ENCODE peak calls at places on chromosome 7, in five cellular contexts. One of them, this sample, is unnamed.

GRCh38 chr7:36283711-36284130 is 105.9 kb upstream of the ANLN start:
- DNase-seq in BJ: no peak
- DNase-seq in cardiac fibroblast: no peak
- DNase-seq in endodermal cell: peak
- DNase-seq in SK-N-SH: no peak
- DNase-seq in this sample: peak

GRCh38 chr7:103317009-103317408 is 19.8 kb downstream of the PMPCB start:
- DNase-seq in endodermal cell: no peak
- DNase-seq in SK-N-SH: no peak
- DNase-seq in cardiac fibroblast: no peak
- DNase-seq in BJ: no peak
- DNase-seq in this sample: no peak

GRCh38 chr7:70042533-70042932 is 444.3 kb downstream of the AUTS2 start:
- DNase-seq in endodermal cell: no peak
- DNase-seq in BJ: no peak
- DNase-seq in SK-N-SH: peak
- DNase-seq in cardiac fibroblast: peak
- DNase-seq in this sample: no peak

GRCh38 chr7:128247640-128248194 is 6.6 kb downstream of the LEP start:
- DNase-seq in endodermal cell: no peak
- DNase-seq in cardiac fibroblast: peak
- DNase-seq in BJ: no peak
- DNase-seq in SK-N-SH: no peak
- DNase-seq in this sample: no peak

GRCh38 chr7:30896041-30896440 is 15.6 kb upstream of the AQP1 start:
- DNase-seq in SK-N-SH: no peak
- DNase-seq in cardiac fibroblast: peak
- DNase-seq in endodermal cell: no peak
- DNase-seq in BJ: no peak
- DNase-seq in this sample: no peak

GRCh38 chr7:105719395-105719794 is 138.1 kb upstream of the EFCAB10 start:
- DNase-seq in SK-N-SH: no peak
- DNase-seq in BJ: no peak
- DNase-seq in endodermal cell: no peak
- DNase-seq in cardiac fibroblast: no peak
- DNase-seq in this sample: no peak

GRCh38 chr7:73977626-73978618 is 50.1 kb upstream of the ELN start:
- DNase-seq in endodermal cell: peak
- DNase-seq in cardiac fibroblast: no peak
- DNase-seq in SK-N-SH: peak
- DNase-seq in BJ: no peak
- DNase-seq in this sample: no peak

GRCh38 chr7:92797693-92798092 is 38.7 kb downstream of the CDK6 start:
- DNase-seq in endodermal cell: no peak
- DNase-seq in SK-N-SH: no peak
- DNase-seq in cardiac fibroblast: no peak
- DNase-seq in BJ: no peak
- DNase-seq in this sample: no peak

GRCh38 chr7:157021071-157021891 is 10.8 kb upstream of the MNX1 start:
- DNase-seq in SK-N-SH: peak
- DNase-seq in BJ: no peak
- DNase-seq in cardiac fibroblast: no peak
- DNase-seq in endodermal cell: peak
- DNase-seq in this sample: no peak

GRCh38 chr7:47453093-47454056 is 128.5 kb downstream of the TNS3 start:
- DNase-seq in BJ: peak
- DNase-seq in endodermal cell: peak
- DNase-seq in cardiac fibroblast: peak
- DNase-seq in SK-N-SH: no peak
- DNase-seq in this sample: no peak

GRCh38 chr7:83976302-83976701 is 218.3 kb downstream of the SEMA3A start:
- DNase-seq in SK-N-SH: peak
- DNase-seq in BJ: no peak
- DNase-seq in cardiac fibroblast: peak
- DNase-seq in endodermal cell: no peak
- DNase-seq in this sample: no peak

GRCh38 chr7:101814081-101814995 is 3.1 kb upstream of the CUX1 start:
- DNase-seq in SK-N-SH: peak
- DNase-seq in cardiac fibroblast: peak
- DNase-seq in endodermal cell: peak
- DNase-seq in BJ: no peak
- DNase-seq in this sample: peak

GRCh38 chr7:55185321-55185802 is 166.5 kb downstream of the EGFR start:
- DNase-seq in SK-N-SH: no peak
- DNase-seq in cardiac fibroblast: no peak
- DNase-seq in BJ: no peak
- DNase-seq in endodermal cell: no peak
- DNase-seq in this sample: no peak

GRCh38 chr7:25391295-25391861 is 163.1 kb upstream of the NPVF start:
- DNase-seq in cardiac fibroblast: peak
- DNase-seq in SK-N-SH: peak
- DNase-seq in BJ: no peak
- DNase-seq in endodermal cell: no peak
- DNase-seq in this sample: no peak

GRCh38 chr7:155395176-155395797 is 62.6 kb upstream of the EN2 start:
- DNase-seq in cardiac fibroblast: no peak
- DNase-seq in endodermal cell: no peak
- DNase-seq in SK-N-SH: peak
- DNase-seq in BJ: no peak
- DNase-seq in this sample: no peak

GRCh38 chr7:68317476-68317875 is 1280.8 kb upstream of the AUTS2 start:
- DNase-seq in endodermal cell: no peak
- DNase-seq in cardiac fibroblast: no peak
- DNase-seq in SK-N-SH: no peak
- DNase-seq in BJ: no peak
- DNase-seq in this sample: no peak

GRCh38 chr7:18792866-18793595 is 297.5 kb downstream of the HDAC9 start:
- DNase-seq in endodermal cell: no peak
- DNase-seq in BJ: no peak
- DNase-seq in SK-N-SH: no peak
- DNase-seq in cardiac fibroblast: peak
- DNase-seq in this sample: no peak

GRCh38 chr7:75993689-75994387 is 557 bp downstream of the TMEM120A start:
- DNase-seq in cardiac fibroblast: peak
- DNase-seq in BJ: no peak
- DNase-seq in endodermal cell: peak
- DNase-seq in SK-N-SH: peak
- DNase-seq in this sample: no peak

GRCh38 chr7:45402480-45403218 is 171.5 kb upstream of the ADCY1 start:
- DNase-seq in cardiac fibroblast: peak
- DNase-seq in BJ: no peak
- DNase-seq in endodermal cell: no peak
- DNase-seq in SK-N-SH: no peak
- DNase-seq in this sample: no peak

GRCh38 chr7:71637578-71637977 is 505.6 kb downstream of the GALNT17 start:
- DNase-seq in cardiac fibroblast: peak
- DNase-seq in BJ: no peak
- DNase-seq in SK-N-SH: no peak
- DNase-seq in endodermal cell: no peak
- DNase-seq in this sample: no peak

GRCh38 chr7:109879429-109879828 is 1211.5 kb upstream of the LRRN3 start:
- DNase-seq in BJ: no peak
- DNase-seq in endodermal cell: no peak
- DNase-seq in cardiac fibroblast: no peak
- DNase-seq in SK-N-SH: no peak
- DNase-seq in this sample: no peak

GRCh38 chr7:93211228-93211818 is 14.9 kb downstream of the HEPACAM2 start:
- DNase-seq in SK-N-SH: no peak
- DNase-seq in cardiac fibroblast: no peak
- DNase-seq in BJ: no peak
- DNase-seq in endodermal cell: no peak
- DNase-seq in this sample: no peak

GRCh38 chr7:106678795-106679152 is 17.8 kb upstream of the CCDC71L start:
- DNase-seq in SK-N-SH: no peak
- DNase-seq in BJ: no peak
- DNase-seq in cardiac fibroblast: no peak
- DNase-seq in endodermal cell: no peak
- DNase-seq in this sample: no peak

GRCh38 chr7:47878662-47879061 is 69.6 kb downstream of the PKD1L1 start:
- DNase-seq in endodermal cell: no peak
- DNase-seq in cardiac fibroblast: no peak
- DNase-seq in SK-N-SH: peak
- DNase-seq in BJ: no peak
- DNase-seq in this sample: no peak

GRCh38 chr7:155184923-155185322 is 112.8 kb upstream of the INSIG1 start:
- DNase-seq in cardiac fibroblast: no peak
- DNase-seq in endodermal cell: peak
- DNase-seq in BJ: no peak
- DNase-seq in SK-N-SH: no peak
- DNase-seq in this sample: no peak

GRCh38 chr7:109915670-109916069 is 1175.3 kb upstream of the LRRN3 start:
- DNase-seq in endodermal cell: no peak
- DNase-seq in SK-N-SH: no peak
- DNase-seq in cardiac fibroblast: no peak
- DNase-seq in BJ: no peak
- DNase-seq in this sample: no peak

GRCh38 chr7:22563115-22563514 is 63.1 kb upstream of the STEAP1B start:
- DNase-seq in BJ: no peak
- DNase-seq in cardiac fibroblast: no peak
- DNase-seq in endodermal cell: peak
- DNase-seq in SK-N-SH: no peak
- DNase-seq in this sample: no peak

GRCh38 chr7:140229591-140230516 is 53.1 kb upstream of the KDM7A start:
- DNase-seq in SK-N-SH: no peak
- DNase-seq in endodermal cell: peak
- DNase-seq in cardiac fibroblast: no peak
- DNase-seq in BJ: no peak
- DNase-seq in this sample: peak

GRCh38 chr7:37052673-37053072 is 328.4 kb upstream of the AOAH start:
- DNase-seq in BJ: no peak
- DNase-seq in cardiac fibroblast: peak
- DNase-seq in SK-N-SH: no peak
- DNase-seq in endodermal cell: peak
- DNase-seq in this sample: no peak

GRCh38 chr7:14988941-14989340 is 86.4 kb upstream of the DGKB start:
- DNase-seq in BJ: no peak
- DNase-seq in endodermal cell: no peak
- DNase-seq in SK-N-SH: peak
- DNase-seq in cardiac fibroblast: no peak
- DNase-seq in this sample: no peak

GRCh38 chr7:107078517-107078966 is 34.0 kb downstream of the PRKAR2B start:
- DNase-seq in cardiac fibroblast: peak
- DNase-seq in SK-N-SH: peak
- DNase-seq in endodermal cell: peak
- DNase-seq in BJ: no peak
- DNase-seq in this sample: no peak

DNA sequence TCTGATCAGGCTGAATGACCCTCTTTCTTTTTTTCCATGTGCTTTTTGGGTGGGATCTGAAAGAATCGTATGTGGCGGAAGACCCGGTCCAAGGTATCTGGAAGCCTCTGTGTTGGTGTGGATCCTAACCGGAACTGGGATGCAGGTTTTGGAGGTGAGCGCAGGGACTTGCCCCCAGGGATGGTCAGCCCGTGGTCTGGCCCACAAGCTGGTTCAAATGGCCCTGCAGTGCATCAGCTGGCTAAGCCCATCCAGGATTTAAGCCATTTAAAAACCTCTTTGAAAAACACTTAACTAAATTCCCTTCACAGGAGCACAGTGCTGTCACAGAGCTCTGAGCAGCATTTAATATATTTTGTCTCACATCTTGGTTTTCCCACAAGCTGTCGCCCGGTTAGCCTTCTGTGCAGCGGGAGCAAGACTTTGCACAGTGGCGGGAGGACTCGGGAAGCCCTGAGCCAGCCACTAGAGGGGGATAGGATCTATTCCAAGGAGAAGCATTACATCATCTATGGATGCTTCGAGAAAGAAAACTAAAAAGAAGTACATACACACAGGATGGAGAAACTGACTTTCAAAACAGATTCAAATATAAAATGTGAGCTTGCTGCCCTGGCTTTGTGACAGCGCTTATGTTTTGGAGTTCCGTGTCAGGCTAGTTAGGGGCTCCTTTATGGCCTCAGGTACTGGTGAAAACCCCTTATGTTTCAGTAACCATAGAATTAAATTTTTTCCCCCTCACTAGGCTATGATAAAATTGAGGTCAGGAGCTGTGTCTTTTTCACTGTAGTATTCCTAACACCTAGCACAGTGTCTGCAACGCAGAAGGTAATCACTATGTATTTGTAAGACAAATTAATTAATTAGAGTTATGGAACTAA is 11.3 kb downstream of the CPA2 start:
- DNase-seq in BJ: no peak
- DNase-seq in SK-N-SH: peak
- DNase-seq in endodermal cell: peak
- DNase-seq in cardiac fibroblast: peak
- DNase-seq in this sample: no peak
- TF ChIP-seq CTCF in BJ: peak
- TF ChIP-seq CTCF in SK-N-SH: peak
- TF ChIP-seq CTCF in endodermal cell: peak
- TF ChIP-seq CTCF in cardiac fibroblast: peak
- TF ChIP-seq CTCF in this sample: no peak

DNA sequence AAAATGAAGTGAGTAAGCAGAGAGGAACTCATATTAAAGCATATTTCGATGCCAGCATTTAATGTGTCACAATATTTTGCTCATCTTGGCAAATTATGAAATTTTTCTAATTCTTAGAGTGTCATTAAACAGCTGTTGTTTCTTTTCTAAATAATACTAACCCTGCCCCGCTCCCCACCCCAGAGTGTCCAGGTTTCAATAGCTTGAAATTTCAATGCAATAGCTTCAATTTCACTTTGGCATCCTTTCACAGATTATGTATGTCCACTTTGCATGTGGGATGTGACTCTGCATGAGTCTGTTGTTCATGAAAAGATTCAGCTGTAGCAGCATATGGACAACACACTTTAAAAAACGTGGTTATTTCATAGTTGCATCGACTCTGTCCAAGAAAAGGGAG is 64.9 kb upstream of the CREB5 start:
- DNase-seq in endodermal cell: no peak
- DNase-seq in BJ: peak
- DNase-seq in cardiac fibroblast: peak
- DNase-seq in SK-N-SH: no peak
- DNase-seq in this sample: no peak
- H3K4me3 ChIP-seq in endodermal cell: no peak
- H3K4me3 ChIP-seq in BJ: no peak
- H3K4me3 ChIP-seq in cardiac fibroblast: no peak
- H3K4me3 ChIP-seq in SK-N-SH: no peak
- H3K4me3 ChIP-seq in this sample: no peak

GRCh38 chr7:148939128-148939747 is 55.1 kb upstream of the EZH2 start:
- DNase-seq in endodermal cell: no peak
- DNase-seq in cardiac fibroblast: no peak
- DNase-seq in BJ: no peak
- DNase-seq in SK-N-SH: no peak
- DNase-seq in this sample: no peak

GRCh38 chr7:148940702-148941597 is 56.9 kb upstream of the EZH2 start:
- DNase-seq in cardiac fibroblast: peak
- DNase-seq in SK-N-SH: peak
- DNase-seq in endodermal cell: peak
- DNase-seq in BJ: peak
- DNase-seq in this sample: peak

GRCh38 chr7:148944935-148945934 is 61.1 kb upstream of the EZH2 start:
- DNase-seq in SK-N-SH: no peak
- DNase-seq in endodermal cell: no peak
- DNase-seq in BJ: no peak
- DNase-seq in cardiac fibroblast: peak
- DNase-seq in this sample: no peak

GRCh38 chr7:148941598-148942280 is 57.6 kb upstream of the EZH2 start:
- DNase-seq in SK-N-SH: peak
- DNase-seq in cardiac fibroblast: peak
- DNase-seq in endodermal cell: peak
- DNase-seq in BJ: no peak
- DNase-seq in this sample: no peak
- TF ChIP-seq CTCF in SK-N-SH: peak
- TF ChIP-seq CTCF in cardiac fibroblast: peak
- TF ChIP-seq CTCF in endodermal cell: peak
- TF ChIP-seq CTCF in BJ: peak
- TF ChIP-seq CTCF in this sample: peak

GRCh38 chr7:515628-516027 is 4.0 kb downstream of the PDGFA start:
- DNase-seq in endodermal cell: peak
- DNase-seq in SK-N-SH: no peak
- DNase-seq in cardiac fibroblast: no peak
- DNase-seq in BJ: no peak
- DNase-seq in this sample: no peak
- H3K4me3 ChIP-seq in endodermal cell: no peak
- H3K4me3 ChIP-seq in SK-N-SH: no peak
- H3K4me3 ChIP-seq in cardiac fibroblast: no peak
- H3K4me3 ChIP-seq in BJ: no peak
- H3K4me3 ChIP-seq in this sample: no peak

This sample was measured in GM06990.